ENCODE peak calls at places on chromosome 5, in four cellular contexts. A is CD8-positive, alpha-beta T cell; Q is astrocyte; Y is hepatocyte. F is an unnamed sample. For H3K36me3 and H3K27me3, the result is how much of the 10 kb centered on the place peaks cover.

GRCh38 chr5:65326912-65327311 is 154.8 kb downstream of the ADAMTS6 start:
- DNase-seq in Q (peak), A (no peak), Y (no peak), F (no peak)

GRCh38 chr5:103829585-103829984 is 267.0 kb upstream of the NUDT12 start:
- DNase-seq in Y (no peak), Q (no peak), A (no peak), F (peak)

GRCh38 chr5:61409568-61409967 is 77.5 kb downstream of the ZSWIM6 start:
- DNase-seq in Q (peak), A (no peak), Y (peak), F (no peak)

GRCh38 chr5:174724484-174725260 is at the start of gene MSX2:
- DNase-seq in Q (peak), A (no peak), Y (peak), F (peak)

GRCh38 chr5:8949908-8950307 is 596.0 kb downstream of the SEMA5A start:
- DNase-seq in Y (no peak), Q (no peak), A (no peak), F (no peak)

GRCh38 chr5:142235050-142235797 is 89.6 kb downstream of the SPRY4 start:
- DNase-seq in A (no peak), Q (peak), Y (no peak), F (peak)

GRCh38 chr5:112419050-112419595 is at the start of gene EPB41L4A:
- DNase-seq in Y (peak), Q (no peak), A (no peak), F (peak)

GRCh38 chr5:112125910-112126309 is 293.2 kb downstream of the EPB41L4A start:
- DNase-seq in Y (no peak), Q (no peak), A (no peak), F (no peak)

GRCh38 chr5:115419794-115420585 is 123.5 kb upstream of the CCDC112 start:
- DNase-seq in Y (peak), A (no peak), Q (peak), F (no peak)

GRCh38 chr5:118703241-118703640 is 285.1 kb downstream of the DTWD2 start:
- DNase-seq in Y (no peak), Q (no peak), A (no peak), F (no peak)
- H3K4me3 ChIP-seq in Y (no peak), Q (no peak), A (no peak), F (no peak)

GRCh38 chr5:177194278-177194677 is 60.7 kb downstream of the NSD1 start:
- DNase-seq in Q (peak), Y (peak), A (no peak), F (no peak)
- H3K36me3 ChIP-seq in Q (under half), Y (under half), A (under half), F (under half)

GRCh38 chr5:532521-533242 is 8.4 kb upstream of the SLC9A3 start:
- DNase-seq in Y (peak), A (no peak), Q (no peak), F (no peak)
- H3K27me3 ChIP-seq in Y (under half), A (under half), Q (under half), F (under half)

GRCh38 chr5:141100243-141100805 is at the start of gene PCDHB3:
- DNase-seq in A (no peak), Y (no peak), Q (peak), F (peak)

GRCh38 chr5:141094481-141095262 is at the start of gene PCDHB2:
- DNase-seq in Q (peak), Y (peak), A (no peak), F (peak)

GRCh38 chr5:141101059-141101458 is 786 bp downstream of the PCDHB3 start:
- DNase-seq in A (no peak), Q (no peak), Y (no peak), F (no peak)

DNA sequence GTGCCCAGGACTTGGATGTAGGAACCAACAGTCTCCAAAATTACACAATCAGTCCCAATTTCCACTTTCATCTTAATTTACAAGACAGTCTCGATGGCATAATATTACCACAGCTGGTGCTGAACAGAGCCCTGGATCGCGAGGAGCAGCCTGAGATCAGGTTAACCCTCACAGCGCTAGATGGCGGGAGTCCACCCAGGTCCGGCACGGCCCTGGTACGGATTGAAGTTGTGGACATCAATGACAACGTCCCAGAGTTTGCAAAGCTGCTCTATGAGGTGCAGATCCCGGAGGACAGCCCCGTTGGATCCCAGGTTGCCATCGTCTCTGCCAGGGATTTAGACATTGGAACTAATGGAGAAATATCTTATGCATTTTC is 837 bp downstream of the PCDHB2 start:
- DNase-seq in Y (peak), Q (no peak), A (no peak), F (no peak)
- H3K4me3 ChIP-seq in Y (peak), Q (no peak), A (no peak), F (peak)

DNA sequence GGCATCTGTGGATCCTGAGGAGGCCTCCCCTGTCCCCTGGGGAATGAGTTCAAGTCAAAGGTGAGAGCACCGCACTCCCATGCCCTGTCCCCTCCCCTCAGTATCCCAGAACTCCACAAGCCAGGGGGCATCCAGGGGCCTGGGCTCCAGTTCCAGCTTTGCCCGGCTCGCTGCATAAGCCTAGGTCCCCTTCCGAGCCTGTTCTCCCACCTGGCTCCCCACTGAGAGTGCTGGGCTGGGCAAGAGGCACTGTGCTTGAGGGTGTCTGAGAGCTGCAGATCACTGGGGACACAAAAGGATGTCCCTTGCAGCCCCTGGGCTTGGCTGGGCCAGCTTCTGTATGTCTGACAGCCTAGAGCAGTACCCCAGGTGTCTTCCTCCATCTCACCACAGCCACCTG is 4.6 kb downstream of the DOK3 start:
- DNase-seq in Q (no peak), Y (no peak), A (no peak), F (no peak)
- H3K36me3 ChIP-seq in Q (under half), Y (under half), A (under half), F (under half)

DNA sequence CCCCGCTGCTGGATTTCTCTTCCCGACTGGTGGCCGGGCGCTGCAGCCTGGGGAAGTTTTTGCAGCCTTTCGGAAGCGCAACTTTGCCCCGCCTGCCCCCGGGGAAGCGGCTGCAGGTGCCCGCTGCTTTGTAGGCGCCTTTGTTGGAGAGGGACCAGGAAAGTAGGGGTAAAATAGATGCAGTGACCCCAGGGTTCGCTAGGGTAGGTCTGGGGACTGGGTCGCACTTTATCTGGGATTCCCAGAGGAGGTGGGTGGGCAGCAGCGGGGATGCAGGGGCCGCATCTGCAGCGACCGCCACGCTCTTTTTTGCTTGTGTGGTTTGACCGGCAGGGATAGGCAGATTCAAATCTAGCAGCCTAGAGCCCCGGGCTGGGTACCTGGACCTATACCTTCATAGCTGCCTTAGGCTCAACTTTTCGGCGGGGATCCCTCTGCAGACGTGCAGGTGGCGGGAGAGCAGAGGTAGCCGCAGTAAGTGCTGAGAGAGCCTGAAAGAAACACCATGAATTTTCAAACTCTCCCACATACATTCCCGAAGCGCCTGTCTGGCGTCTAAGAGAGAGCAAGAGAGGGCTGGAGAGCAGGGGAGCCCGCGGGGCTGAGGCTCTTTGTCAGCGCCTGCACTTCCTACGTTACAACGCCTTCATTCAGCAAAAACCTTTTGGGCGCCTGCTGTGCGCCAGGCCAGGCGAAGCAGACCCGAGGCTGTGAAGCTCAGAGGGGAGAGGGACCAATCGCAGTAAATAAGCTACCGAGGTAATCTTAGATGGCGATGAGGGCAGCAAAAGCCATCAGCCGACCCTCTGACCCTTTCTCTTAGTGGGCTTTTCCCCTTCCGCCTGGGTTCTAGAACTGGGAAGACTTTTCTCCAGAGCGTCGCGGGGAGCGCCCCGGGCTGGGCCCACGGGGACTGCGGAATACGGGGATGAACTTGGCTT is 642 bp downstream of the SV2C start:
- DNase-seq in A (no peak), Y (peak), Q (no peak), F (peak)
- H3K27me3 ChIP-seq in A (under half), Y (half or more), Q (half or more), F (half or more)

GRCh38 chr5:90941002-90941720 is 382.6 kb downstream of the ADGRV1 start:
- DNase-seq in A (no peak), Q (no peak), Y (no peak), F (no peak)
- H3K4me3 ChIP-seq in A (no peak), Q (no peak), Y (no peak), F (no peak)

GRCh38 chr5:36173426-36173825 is 21.5 kb downstream of the SKP2 start:
- DNase-seq in Q (no peak), Y (no peak), A (no peak), F (no peak)

GRCh38 chr5:36172593-36172992 is 20.7 kb downstream of the SKP2 start:
- DNase-seq in Y (no peak), A (no peak), Q (no peak), F (no peak)

GRCh38 chr5:36175043-36175442 is 23.1 kb downstream of the SKP2 start:
- DNase-seq in Q (no peak), A (no peak), Y (no peak), F (no peak)

GRCh38 chr5:36177154-36177553 is 25.2 kb downstream of the SKP2 start:
- DNase-seq in Y (no peak), Q (no peak), A (no peak), F (no peak)

GRCh38 chr5:36174119-36174518 is 22.2 kb downstream of the SKP2 start:
- DNase-seq in Y (no peak), Q (no peak), A (no peak), F (no peak)
- H3K36me3 ChIP-seq in Y (under half), Q (half or more), A (under half), F (under half)

F was measured in H7.